ENCODE peak calls at places on chromosomes 6 and 20, in ten cellular contexts. H is T-helper 1 cell; M is EL; V is activated CD4-positive, CD25-positive, alpha-beta regulatory T cell; P is AG09319; T is GM06990; L is anterior cingulate cortex; E is activated naive CD4-positive, alpha-beta T cell; S is RCC 7860; O is C1 segment of cervical spinal cord. F is an unnamed sample.

GRCh38 chr6:157380779-157381561 is at the start of gene ZDHHC14:
- DNase-seq in H (peak), O (peak), S (peak), L (peak), E (peak), T (peak), M (peak), P (peak), V (peak), F (peak)

GRCh38 chr6:35804996-35805736 is at the start of gene LHFPL5:
- DNase-seq in O (no peak), M (no peak), H (peak), E (no peak), V (peak), L (no peak), S (no peak), P (no peak), T (no peak), F (no peak)

GRCh38 chr20:32203556-32204484 is 3.7 kb downstream of the PLAGL2 start:
- DNase-seq in S (no peak), M (no peak), P (no peak), V (no peak), L (no peak), H (no peak), E (no peak), T (no peak), O (no peak), F (peak)

GRCh38 chr20:17987988-17988387 is 19.2 kb downstream of the MGME1 start:
- DNase-seq in H (no peak), P (no peak), L (no peak), O (no peak), E (no peak), S (no peak), M (no peak), T (no peak), V (no peak), F (no peak)

GRCh38 chr6:83920017-83920416 is 60.5 kb downstream of the CYB5R4 start:
- DNase-seq in T (no peak), O (no peak), L (no peak), S (no peak), P (no peak), E (no peak), M (peak), H (no peak), V (no peak), F (no peak)

GRCh38 chr20:7940341-7940740 is at the start of gene HAO1:
- DNase-seq in S (no peak), M (no peak), E (no peak), P (no peak), O (no peak), V (no peak), L (no peak), T (no peak), H (no peak), F (no peak)

GRCh38 chr6:95240514-95240913 is 336.8 kb upstream of the MANEA start:
- DNase-seq in M (no peak), E (no peak), P (no peak), L (no peak), T (no peak), V (no peak), O (no peak), H (no peak), S (no peak), F (no peak)

GRCh38 chr20:10954137-10954840 is 280.5 kb upstream of the JAG1 start:
- DNase-seq in O (no peak), M (no peak), H (no peak), E (no peak), T (no peak), V (no peak), S (peak), P (no peak), L (no peak), F (no peak)

GRCh38 chr6:43871933-43872332 is 101.9 kb downstream of the VEGFA start:
- DNase-seq in T (no peak), H (no peak), E (no peak), V (no peak), P (no peak), S (no peak), O (no peak), L (no peak), M (no peak), F (no peak)

GRCh38 chr6:85490516-85491248 is 40.8 kb downstream of the NT5E start:
- DNase-seq in V (no peak), O (no peak), T (no peak), E (no peak), P (no peak), L (no peak), S (peak), H (no peak), M (peak), F (peak)

GRCh38 chr6:11179978-11180303 is 52.5 kb downstream of the NEDD9 start:
- DNase-seq in H (no peak), S (no peak), V (no peak), O (no peak), L (no peak), E (no peak), M (no peak), T (no peak), P (no peak), F (no peak)

GRCh38 chr6:17585766-17586502 is 14.2 kb upstream of the FAM8A1 start:
- DNase-seq in H (no peak), O (no peak), P (no peak), M (peak), S (peak), E (no peak), L (no peak), T (no peak), V (no peak), F (peak)

GRCh38 chr6:13708679-13709261 is 2.9 kb downstream of the RANBP9 start:
- DNase-seq in O (no peak), V (no peak), S (no peak), M (no peak), H (no peak), P (no peak), T (no peak), E (no peak), L (no peak), F (no peak)

GRCh38 chr6:11224252-11224965 is 8.1 kb downstream of the NEDD9 start:
- DNase-seq in V (no peak), O (no peak), H (peak), L (no peak), E (no peak), S (peak), M (peak), T (no peak), P (no peak), F (peak)

GRCh38 chr6:31567531-31568370 is 4.3 kb upstream of the LTA start:
- DNase-seq in E (no peak), L (no peak), P (no peak), S (no peak), O (no peak), T (no peak), H (no peak), M (no peak), V (no peak), F (no peak)

F was measured in LHCN-M2.